ENCODE peak calls at places on chromosomes 4 and X, in seven cellular contexts. U, C, Y, J, G, T and F are unnamed samples.

GRCh38 chr4:128663325-128663724 is 146.2 kb upstream of the JADE1 start:
- DNase-seq in J (no peak), G (no peak), C (no peak), U (no peak), T (no peak), Y (no peak), F (no peak)

GRCh38 chrX:49220100-49220499 is 13.0 kb downstream of the CACNA1F start:
- DNase-seq in T (no peak), Y (no peak), U (no peak), J (no peak), G (no peak), C (no peak), F (no peak)

GRCh38 chr4:184938871-184939270 is 79.4 kb upstream of the HELT start:
- DNase-seq in C (no peak), G (no peak), Y (no peak), J (no peak), T (no peak), U (no peak), F (no peak)

GRCh38 chr4:145830699-145831098 is 107.9 kb downstream of the ZNF827 start:
- DNase-seq in Y (no peak), C (no peak), G (no peak), T (no peak), J (no peak), U (no peak), F (no peak)

GRCh38 chrX:108270739-108271396 is 167.4 kb downstream of the COL4A6 start:
- DNase-seq in J (no peak), G (no peak), C (no peak), Y (no peak), T (no peak), U (no peak), F (peak; percentile 27)

GRCh38 chr4:168154546-168155277 is 62.4 kb downstream of the ANXA10 start:
- DNase-seq in J (no peak), C (no peak), T (no peak), G (no peak), U (no peak), Y (no peak), F (no peak)

GRCh38 chr4:169189372-169189771 is 81.4 kb downstream of the SH3RF1 start:
- DNase-seq in G (no peak), T (no peak), J (no peak), Y (no peak), U (no peak), C (no peak), F (no peak)

GRCh38 chr4:77994194-77994721 is 62.9 kb upstream of the FRAS1 start:
- DNase-seq in C (no peak), U (no peak), T (no peak), Y (peak; percentile 54), J (no peak), G (no peak), F (peak; percentile 63)

GRCh38 chr4:102500371-102501175 is 586 bp upstream of the NFKB1 start:
- DNase-seq in T (no peak), J (peak; percentile 21), G (peak; percentile 82), C (no peak), Y (peak; percentile 37), U (no peak), F (peak; percentile 62)